ENCODE peak calls at places on chromosomes 3 and 15, in seven cellular contexts. One of them, this sample, is unnamed.

GRCh38 chr15:85011210-85011571 is 29.5 kb downstream of the PDE8A start:
- DNase-seq in K562: no peak
- DNase-seq in Panc1: no peak
- DNase-seq in SK-N-SH: no peak
- DNase-seq in H1: no peak
- DNase-seq in GM12878: no peak
- DNase-seq in HepG2: no peak
- DNase-seq in this sample: no peak

GRCh38 chr3:107963581-107963980 is 127.2 kb downstream of the CD47 start:
- DNase-seq in H1: no peak
- DNase-seq in Panc1: no peak
- DNase-seq in SK-N-SH: no peak
- DNase-seq in GM12878: no peak
- DNase-seq in HepG2: no peak
- DNase-seq in K562: no peak
- DNase-seq in this sample: no peak

GRCh38 chr3:181879926-181880325 is 168.2 kb downstream of the SOX2 start:
- DNase-seq in HepG2: no peak
- DNase-seq in SK-N-SH: no peak
- DNase-seq in GM12878: no peak
- DNase-seq in H1: no peak
- DNase-seq in Panc1: no peak
- DNase-seq in K562: no peak
- DNase-seq in this sample: no peak

GRCh38 chr3:183148056-183148455 is 14.5 kb downstream of the LAMP3 start:
- DNase-seq in HepG2: no peak
- DNase-seq in H1: no peak
- DNase-seq in Panc1: no peak
- DNase-seq in K562: no peak
- DNase-seq in GM12878: no peak
- DNase-seq in SK-N-SH: no peak
- DNase-seq in this sample: no peak

GRCh38 chr15:41637086-41637485 is 23.1 kb upstream of the MGA start:
- DNase-seq in Panc1: no peak
- DNase-seq in K562: no peak
- DNase-seq in H1: no peak
- DNase-seq in SK-N-SH: no peak
- DNase-seq in GM12878: no peak
- DNase-seq in HepG2: no peak
- DNase-seq in this sample: no peak

GRCh38 chr3:120145498-120146285 is 51.4 kb upstream of the GSK3B start:
- DNase-seq in GM12878: no peak
- DNase-seq in HepG2: no peak
- DNase-seq in Panc1: no peak
- DNase-seq in K562: no peak
- DNase-seq in H1: no peak
- DNase-seq in SK-N-SH: no peak
- DNase-seq in this sample: peak; percentile 55

GRCh38 chr15:30043211-30043655 is 39.5 kb upstream of the GOLGA8J start:
- DNase-seq in K562: no peak
- DNase-seq in Panc1: no peak
- DNase-seq in GM12878: no peak
- DNase-seq in SK-N-SH: peak; percentile 40
- DNase-seq in H1: no peak
- DNase-seq in HepG2: no peak
- DNase-seq in this sample: no peak

GRCh38 chr15:75697523-75698398 is 14.9 kb downstream of the CSPG4 start:
- DNase-seq in GM12878: no peak
- DNase-seq in H1: no peak
- DNase-seq in HepG2: no peak
- DNase-seq in K562: no peak
- DNase-seq in SK-N-SH: no peak
- DNase-seq in Panc1: no peak
- DNase-seq in this sample: no peak

GRCh38 chr3:188246905-188247304 is 92.9 kb downstream of the LPP start:
- DNase-seq in GM12878: no peak
- DNase-seq in H1: no peak
- DNase-seq in SK-N-SH: no peak
- DNase-seq in K562: no peak
- DNase-seq in Panc1: no peak
- DNase-seq in HepG2: no peak
- DNase-seq in this sample: no peak

GRCh38 chr15:31280831-31281216 is 45.8 kb upstream of the KLF13 start:
- DNase-seq in H1: no peak
- DNase-seq in SK-N-SH: peak; percentile 7
- DNase-seq in HepG2: no peak
- DNase-seq in K562: no peak
- DNase-seq in GM12878: no peak
- DNase-seq in Panc1: no peak
- DNase-seq in this sample: no peak

GRCh38 chr3:96863129-96863740 is 48.8 kb downstream of the EPHA6 start:
- DNase-seq in GM12878: no peak
- DNase-seq in K562: no peak
- DNase-seq in H1: peak; percentile 51
- DNase-seq in HepG2: peak; percentile 28
- DNase-seq in Panc1: peak; percentile 2
- DNase-seq in SK-N-SH: peak; percentile 10
- DNase-seq in this sample: no peak

GRCh38 chr15:70563561-70564095 is 199.7 kb downstream of the UACA start:
- DNase-seq in GM12878: no peak
- DNase-seq in HepG2: no peak
- DNase-seq in H1: peak; percentile 31
- DNase-seq in K562: no peak
- DNase-seq in Panc1: no peak
- DNase-seq in SK-N-SH: no peak
- DNase-seq in this sample: no peak

GRCh38 chr3:162799910-162800309 is 1303.3 kb downstream of the OTOL1 start:
- DNase-seq in Panc1: no peak
- DNase-seq in K562: no peak
- DNase-seq in SK-N-SH: no peak
- DNase-seq in GM12878: no peak
- DNase-seq in H1: no peak
- DNase-seq in HepG2: no peak
- DNase-seq in this sample: no peak

GRCh38 chr3:186520957-186521842 is 23.0 kb downstream of the CRYGS start:
- DNase-seq in Panc1: no peak
- DNase-seq in GM12878: peak; percentile 80
- DNase-seq in K562: no peak
- DNase-seq in SK-N-SH: no peak
- DNase-seq in HepG2: no peak
- DNase-seq in H1: peak; percentile 42
- DNase-seq in this sample: no peak

GRCh38 chr3:64766463-64766862 is 78.7 kb upstream of the ADAMTS9 start:
- DNase-seq in GM12878: no peak
- DNase-seq in Panc1: no peak
- DNase-seq in H1: no peak
- DNase-seq in SK-N-SH: no peak
- DNase-seq in K562: no peak
- DNase-seq in HepG2: no peak
- DNase-seq in this sample: no peak

GRCh38 chr3:118641608-118642007 is 393.0 kb downstream of the IGSF11 start:
- DNase-seq in H1: peak; percentile 53
- DNase-seq in Panc1: no peak
- DNase-seq in SK-N-SH: peak; percentile 75
- DNase-seq in HepG2: no peak
- DNase-seq in GM12878: no peak
- DNase-seq in K562: no peak
- DNase-seq in this sample: no peak

GRCh38 chr3:136787226-136787793 is 31.6 kb upstream of the SLC35G2 start:
- DNase-seq in H1: no peak
- DNase-seq in Panc1: no peak
- DNase-seq in SK-N-SH: no peak
- DNase-seq in HepG2: peak; percentile 27
- DNase-seq in GM12878: no peak
- DNase-seq in K562: peak; percentile 11
- DNase-seq in this sample: no peak

GRCh38 chr3:194773216-194773615 is 87.5 kb downstream of the FAM43A start:
- DNase-seq in GM12878: no peak
- DNase-seq in H1: no peak
- DNase-seq in HepG2: no peak
- DNase-seq in SK-N-SH: no peak
- DNase-seq in K562: no peak
- DNase-seq in Panc1: no peak
- DNase-seq in this sample: no peak

GRCh38 chr15:59199775-59200465 is 6.7 kb upstream of the LDHAL6B start:
- DNase-seq in SK-N-SH: no peak
- DNase-seq in HepG2: no peak
- DNase-seq in H1: no peak
- DNase-seq in K562: no peak
- DNase-seq in Panc1: peak; percentile 24
- DNase-seq in GM12878: no peak
- DNase-seq in this sample: peak; percentile 76

GRCh38 chr3:13424111-13424844 is 4.2 kb upstream of the NUP210 start:
- DNase-seq in SK-N-SH: no peak
- DNase-seq in H1: no peak
- DNase-seq in Panc1: no peak
- DNase-seq in HepG2: no peak
- DNase-seq in GM12878: no peak
- DNase-seq in K562: no peak
- DNase-seq in this sample: no peak

GRCh38 chr3:13420051-13420816 is at the start of gene NUP210:
- DNase-seq in K562: peak; percentile 98
- DNase-seq in GM12878: no peak
- DNase-seq in SK-N-SH: peak; percentile 95
- DNase-seq in HepG2: peak; percentile 50
- DNase-seq in H1: peak; percentile 79
- DNase-seq in Panc1: no peak
- DNase-seq in this sample: no peak

GRCh38 chr3:13424865-13425605 is 4.9 kb upstream of the NUP210 start:
- DNase-seq in GM12878: no peak
- DNase-seq in SK-N-SH: no peak
- DNase-seq in K562: no peak
- DNase-seq in Panc1: no peak
- DNase-seq in HepG2: no peak
- DNase-seq in H1: no peak
- DNase-seq in this sample: no peak

GRCh38 chr3:13419356-13420050 is 619 bp downstream of the NUP210 start:
- DNase-seq in Panc1: no peak
- DNase-seq in H1: peak; percentile 68
- DNase-seq in HepG2: no peak
- DNase-seq in GM12878: no peak
- DNase-seq in K562: peak; percentile 89
- DNase-seq in SK-N-SH: peak; percentile 86
- DNase-seq in this sample: no peak

GRCh38 chr3:13420817-13421755 is 964 bp upstream of the NUP210 start:
- DNase-seq in Panc1: no peak
- DNase-seq in SK-N-SH: no peak
- DNase-seq in HepG2: no peak
- DNase-seq in H1: peak; percentile 60
- DNase-seq in GM12878: peak; percentile 57
- DNase-seq in K562: peak; percentile 69
- DNase-seq in this sample: no peak
- TF ChIP-seq SIN3A in Panc1: no peak
- TF ChIP-seq SIN3A in SK-N-SH: no peak
- TF ChIP-seq SIN3A in HepG2: no peak
- TF ChIP-seq SIN3A in H1: no peak
- TF ChIP-seq SIN3A in GM12878: peak; percentile 97
- TF ChIP-seq SIN3A in K562: no peak
- TF ChIP-seq SIN3A in this sample: no peak

GRCh38 chr15:92807971-92808571 is 92.1 kb upstream of the CHD2 start:
- DNase-seq in HepG2: no peak
- DNase-seq in H1: no peak
- DNase-seq in GM12878: no peak
- DNase-seq in K562: no peak
- DNase-seq in SK-N-SH: no peak
- DNase-seq in Panc1: no peak
- DNase-seq in this sample: no peak

GRCh38 chr15:92803536-92803851 is 96.6 kb upstream of the CHD2 start:
- DNase-seq in Panc1: no peak
- DNase-seq in K562: no peak
- DNase-seq in HepG2: no peak
- DNase-seq in SK-N-SH: no peak
- DNase-seq in GM12878: no peak
- DNase-seq in H1: no peak
- DNase-seq in this sample: no peak

GRCh38 chr15:92803852-92804609 is 96.1 kb upstream of the CHD2 start:
- DNase-seq in Panc1: peak; percentile 100
- DNase-seq in SK-N-SH: no peak
- DNase-seq in K562: peak; percentile 72
- DNase-seq in H1: no peak
- DNase-seq in GM12878: peak; percentile 65
- DNase-seq in HepG2: peak; percentile 100
- DNase-seq in this sample: peak; percentile 99

GRCh38 chr15:92806763-92807162 is 93.4 kb upstream of the CHD2 start:
- DNase-seq in K562: no peak
- DNase-seq in GM12878: no peak
- DNase-seq in SK-N-SH: no peak
- DNase-seq in Panc1: no peak
- DNase-seq in HepG2: no peak
- DNase-seq in H1: no peak
- DNase-seq in this sample: no peak

DNA sequence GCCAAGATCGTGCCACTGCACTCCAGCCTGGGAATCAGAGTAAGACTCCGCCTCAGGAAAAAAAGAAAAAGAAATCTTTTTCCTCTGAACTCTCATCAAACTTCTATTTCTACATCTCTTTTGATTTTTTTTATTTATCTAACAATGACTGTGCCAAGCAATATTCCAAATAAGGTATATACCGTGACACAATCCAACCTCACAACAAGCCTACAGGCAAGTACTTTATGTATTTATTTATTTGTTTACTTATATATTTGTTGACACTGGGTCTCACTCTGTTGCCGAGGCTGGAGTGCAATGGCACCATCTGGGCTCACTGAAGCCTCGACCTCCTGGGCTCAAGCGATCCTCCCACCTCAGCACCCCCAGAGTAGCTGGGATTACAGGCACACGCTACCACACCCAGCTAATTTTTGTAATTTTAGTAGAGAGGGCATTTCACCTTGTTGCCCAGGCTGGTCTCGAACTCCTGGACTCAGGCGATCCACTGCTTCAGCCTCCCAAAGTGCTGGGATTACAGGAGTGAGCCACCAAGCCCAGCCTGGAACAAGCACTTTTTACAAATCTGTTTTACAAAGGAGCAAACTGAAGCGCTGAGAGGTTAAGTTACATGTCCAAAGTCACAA is 94.9 kb upstream of the CHD2 start:
- DNase-seq in HepG2: no peak
- DNase-seq in Panc1: no peak
- DNase-seq in H1: no peak
- DNase-seq in K562: no peak
- DNase-seq in GM12878: no peak
- DNase-seq in SK-N-SH: no peak
- DNase-seq in this sample: no peak
- H3K4me1 ChIP-seq in HepG2: peaks cover 63% of the 10 kb centered on the region
- H3K4me1 ChIP-seq in Panc1: peaks cover 56% of the 10 kb centered on the region
- H3K4me1 ChIP-seq in H1: peaks cover 5% of the 10 kb centered on the region
- H3K4me1 ChIP-seq in K562: peaks cover 48% of the 10 kb centered on the region
- H3K4me1 ChIP-seq in GM12878: peaks cover 13% of the 10 kb centered on the region
- H3K4me1 ChIP-seq in SK-N-SH: no peaks in the 10 kb centered on the region
- H3K4me1 ChIP-seq in this sample: peaks cover 93% of the 10 kb centered on the region

GRCh38 chr15:60633426-60633968 is 154.6 kb upstream of the ICE2 start:
- DNase-seq in H1: no peak
- DNase-seq in Panc1: no peak
- DNase-seq in SK-N-SH: no peak
- DNase-seq in K562: no peak
- DNase-seq in HepG2: no peak
- DNase-seq in GM12878: no peak
- DNase-seq in this sample: no peak
- TF ChIP-seq SIN3A in H1: no peak
- TF ChIP-seq SIN3A in Panc1: no peak
- TF ChIP-seq SIN3A in SK-N-SH: no peak
- TF ChIP-seq SIN3A in K562: no peak
- TF ChIP-seq SIN3A in HepG2: no peak
- TF ChIP-seq SIN3A in GM12878: no peak
- TF ChIP-seq SIN3A in this sample: no peak

GRCh38 chr3:127987309-127987995 is 64.8 kb upstream of the SEC61A1 start:
- DNase-seq in Panc1: no peak
- DNase-seq in K562: no peak
- DNase-seq in SK-N-SH: peak; percentile 46
- DNase-seq in HepG2: no peak
- DNase-seq in GM12878: no peak
- DNase-seq in H1: no peak
- DNase-seq in this sample: no peak
- H3K4me1 ChIP-seq in Panc1: peaks cover 3% of the 10 kb centered on the region
- H3K4me1 ChIP-seq in K562: peaks cover 8% of the 10 kb centered on the region
- H3K4me1 ChIP-seq in SK-N-SH: peaks cover 11% of the 10 kb centered on the region
- H3K4me1 ChIP-seq in HepG2: no peaks in the 10 kb centered on the region
- H3K4me1 ChIP-seq in GM12878: no peaks in the 10 kb centered on the region
- H3K4me1 ChIP-seq in H1: no peaks in the 10 kb centered on the region
- H3K4me1 ChIP-seq in this sample: peaks cover 12% of the 10 kb centered on the region

This sample was measured in HCT116.